ENCODE peak calls at places on chromosomes 2 and 18, in six cellular contexts. F is dorsolateral prefrontal cortex, U is nephron progenitor cell, Q is adrenal gland, O is pancreas, B is RWPE1. M is an unnamed sample.

GRCh38 chr2:100983201-100983600 is 18.9 kb upstream of the RPL31 start:
- DNase-seq in F (no peak), U (no peak), Q (no peak), O (no peak), B (no peak), M (no peak)

GRCh38 chr18:38563396-38563980 is 997.9 kb upstream of the CELF4 start:
- DNase-seq in F (no peak), U (no peak), Q (no peak), O (no peak), B (no peak), M (no peak)

GRCh38 chr2:237733677-237734300 is 64.8 kb upstream of the RBM44 start:
- DNase-seq in F (no peak), U (no peak), Q (peak), O (peak), B (no peak), M (no peak)

GRCh38 chr2:173963323-173963816 is 1.8 kb downstream of the SP3 start:
- DNase-seq in F (peak), U (no peak), Q (peak), O (no peak), B (peak), M (peak)

GRCh38 chr2:187271825-187272224 is 176.2 kb downstream of the CALCRL start:
- DNase-seq in F (no peak), U (no peak), Q (no peak), O (no peak), B (no peak), M (no peak)

GRCh38 chr2:67268806-67269205 is 128.3 kb upstream of the ETAA1 start:
- DNase-seq in F (no peak), U (no peak), Q (no peak), O (no peak), B (peak), M (no peak)

GRCh38 chr2:166234112-166234846 is 106.5 kb upstream of the SCN1A start:
- DNase-seq in F (no peak), U (no peak), Q (no peak), O (no peak), B (peak), M (no peak)

GRCh38 chr2:112579280-112579679 is 5.1 kb upstream of the CHCHD5 start:
- DNase-seq in F (no peak), U (no peak), Q (peak), O (no peak), B (peak), M (no peak)

GRCh38 chr2:192574552-192574951 is 379.8 kb upstream of the TMEFF2 start:
- DNase-seq in F (no peak), U (no peak), Q (no peak), O (no peak), B (no peak), M (no peak)

GRCh38 chr2:62998949-62999348 is 51.7 kb upstream of the OTX1 start:
- DNase-seq in F (no peak), U (no peak), Q (no peak), O (no peak), B (peak), M (no peak)

GRCh38 chr2:8475349-8476045 is 206.4 kb upstream of the ID2 start:
- DNase-seq in F (no peak), U (no peak), Q (no peak), O (no peak), B (no peak), M (no peak)

GRCh38 chr2:222000326-222000725 is 298.5 kb downstream of the PAX3 start:
- DNase-seq in F (no peak), U (no peak), Q (no peak), O (no peak), B (peak), M (no peak)

GRCh38 chr2:219959471-219959870 is 332.0 kb downstream of the SLC4A3 start:
- DNase-seq in F (no peak), U (no peak), Q (no peak), O (no peak), B (no peak), M (no peak)

GRCh38 chr2:24124003-24124585 is 825 bp downstream of the FAM228B start:
- DNase-seq in F (no peak), U (no peak), Q (no peak), O (no peak), B (no peak), M (no peak)

GRCh38 chr2:137968477-137969417 is 4.5 kb downstream of the HNMT start:
- DNase-seq in F (no peak), U (no peak), Q (no peak), O (no peak), B (no peak), M (no peak)

GRCh38 chr2:68031546-68032160 is 31.2 kb downstream of the C1D start:
- DNase-seq in F (no peak), U (no peak), Q (no peak), O (no peak), B (peak), M (no peak)

GRCh38 chr2:39301352-39301751 is 57.6 kb upstream of the CDKL4 start:
- DNase-seq in F (no peak), U (no peak), Q (no peak), O (no peak), B (no peak), M (no peak)

GRCh38 chr2:166996465-166996864 is 108.2 kb downstream of the XIRP2 start:
- DNase-seq in F (no peak), U (no peak), Q (no peak), O (no peak), B (no peak), M (no peak)

GRCh38 chr2:226730487-226730886 is 69.1 kb downstream of the IRS1 start:
- DNase-seq in F (no peak), U (no peak), Q (peak), O (no peak), B (peak), M (no peak)
- TF ChIP-seq CTCF in F (no peak), U (no peak), Q (peak), O (no peak), B (no peak), M (no peak)

GRCh38 chr2:46798041-46798440 is 117.6 kb downstream of the MCFD2 start:
- DNase-seq in F (no peak), U (no peak), Q (no peak), O (no peak), B (no peak), M (no peak)
- TF ChIP-seq CTCF in F (no peak), U (no peak), Q (no peak), O (no peak), B (no peak), M (no peak)

GRCh38 chr2:223602972-223603371 is 811 bp upstream of the SCG2 start:
- DNase-seq in F (no peak), U (no peak), Q (no peak), O (no peak), B (no peak), M (no peak)

GRCh38 chr2:223600056-223600455 is 2.1 kb downstream of the SCG2 start:
- DNase-seq in F (no peak), U (no peak), Q (no peak), O (no peak), B (no peak), M (no peak)

GRCh38 chr2:223599646-223600009 is 2.5 kb downstream of the SCG2 start:
- DNase-seq in F (no peak), U (no peak), Q (no peak), O (no peak), B (no peak), M (no peak)

GRCh38 chr2:223604231-223604630 is 2.1 kb upstream of the SCG2 start:
- DNase-seq in F (no peak), U (no peak), Q (no peak), O (no peak), B (no peak), M (no peak)

DNA sequence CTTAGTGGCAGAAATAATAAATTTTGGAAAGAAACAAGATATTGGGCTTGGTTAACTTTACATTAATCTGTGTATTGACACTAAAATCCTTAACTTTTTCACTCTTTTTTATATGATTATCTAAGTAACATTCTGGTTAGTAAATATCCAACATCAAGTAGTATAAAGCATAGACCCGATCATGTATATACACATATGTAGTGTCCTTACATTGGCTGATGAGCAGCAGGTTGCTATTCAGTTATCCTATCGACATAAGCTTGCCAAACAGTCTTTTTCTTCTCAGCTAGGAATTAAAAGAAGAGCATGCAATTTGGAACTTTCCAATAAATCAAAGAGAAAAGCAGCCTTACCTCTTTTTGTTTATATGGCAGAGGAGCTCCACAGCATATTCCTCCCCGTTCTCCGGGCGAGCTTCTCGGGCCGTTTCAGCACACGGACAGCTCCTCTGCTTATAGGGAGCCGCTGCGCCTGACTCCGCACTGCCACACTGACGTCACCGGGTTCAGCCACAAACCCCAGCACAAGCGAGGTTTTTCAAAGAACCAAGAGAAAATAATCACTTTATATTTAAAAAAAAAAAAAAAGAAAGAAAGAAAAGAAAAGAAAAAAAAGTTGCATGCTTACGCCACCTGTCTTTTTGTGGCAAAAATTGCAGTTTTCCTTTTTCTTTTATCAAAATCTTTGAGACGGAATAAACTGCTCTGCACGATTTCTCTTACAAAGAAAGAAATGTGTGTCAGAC is at the start of gene SCG2:
- DNase-seq in F (peak), U (peak), Q (peak), O (peak), B (peak), M (peak)
- TF ChIP-seq CTCF in F (peak), U (no peak), Q (peak), O (no peak), B (peak), M (peak)

DNA sequence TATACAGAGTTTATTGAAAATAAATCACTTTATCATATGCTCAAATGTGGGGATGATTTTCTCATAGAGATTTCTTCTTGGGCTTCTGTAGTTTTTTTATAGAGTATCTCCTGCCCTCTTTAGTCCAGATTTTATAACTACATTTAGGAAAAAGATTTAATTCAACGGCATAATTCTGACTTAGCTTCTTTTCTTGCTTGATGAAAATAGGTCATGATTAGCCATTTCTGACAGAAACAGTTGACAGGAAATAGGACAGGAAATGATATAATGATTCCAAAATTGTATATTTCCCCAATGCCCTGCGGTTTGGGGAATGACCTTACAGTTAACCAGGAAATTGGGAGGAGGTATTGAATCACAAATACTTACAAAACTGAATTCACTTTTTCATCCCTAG is 1531.9 kb upstream of the ACVR2A start:
- DNase-seq in F (no peak), U (no peak), Q (no peak), O (no peak), B (no peak), M (no peak)
- TF ChIP-seq CTCF in F (peak), U (no peak), Q (no peak), O (no peak), B (peak), M (peak)

DNA sequence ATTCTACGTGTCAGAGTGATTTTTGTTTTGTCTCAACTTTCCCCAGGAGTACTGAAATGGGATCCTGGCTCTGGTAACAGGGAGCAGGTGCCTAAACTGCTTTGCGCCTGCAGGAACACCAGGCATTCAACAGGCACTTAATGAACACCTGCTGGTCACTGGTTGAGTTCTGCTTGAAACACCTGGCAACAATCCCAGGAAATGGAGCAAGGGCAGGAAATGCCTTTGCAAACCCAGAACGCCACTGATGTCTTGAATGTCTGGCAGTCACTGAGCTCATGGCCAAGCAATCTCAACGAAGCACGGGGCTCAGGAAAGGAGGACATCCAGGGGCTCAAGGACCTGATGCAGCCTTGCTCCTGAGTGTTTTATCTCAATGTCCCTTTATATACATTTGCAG is 360.0 kb upstream of the RAB6C start:
- DNase-seq in F (no peak), U (no peak), Q (no peak), O (peak), B (no peak), M (no peak)
- TF ChIP-seq CTCF in F (no peak), U (no peak), Q (no peak), O (no peak), B (no peak), M (no peak)

M was measured in neural crest cell.